ENCODE peak calls at places on chromosomes 7 and 10, in four cellular contexts. One of them, this sample, is unnamed.

GRCh38 chr7:119620769-119621168 is 652.2 kb upstream of the KCND2 start:
- DNase-seq in tibial artery: no peak
- DNase-seq in endothelial cell: no peak
- DNase-seq in ovary: no peak
- DNase-seq in this sample: no peak

GRCh38 chr10:34102237-34102673 is 712.8 kb downstream of the PARD3 start:
- DNase-seq in ovary: peak
- DNase-seq in endothelial cell: no peak
- DNase-seq in tibial artery: peak
- DNase-seq in this sample: no peak

GRCh38 chr10:70465832-70466231 is 12.7 kb upstream of the PALD1 start:
- DNase-seq in tibial artery: no peak
- DNase-seq in ovary: no peak
- DNase-seq in endothelial cell: no peak
- DNase-seq in this sample: no peak

GRCh38 chr10:91587710-91588638 is 44.9 kb downstream of the PPP1R3C start:
- DNase-seq in endothelial cell: no peak
- DNase-seq in tibial artery: peak
- DNase-seq in ovary: peak
- DNase-seq in this sample: no peak

GRCh38 chr7:27199820-27200760 is at the start of gene HOXA13:
- DNase-seq in ovary: no peak
- DNase-seq in tibial artery: no peak
- DNase-seq in endothelial cell: no peak
- DNase-seq in this sample: peak

GRCh38 chr7:76318488-76319353 is 16.2 kb downstream of the HSPB1 start:
- DNase-seq in ovary: peak
- DNase-seq in endothelial cell: peak
- DNase-seq in tibial artery: peak
- DNase-seq in this sample: peak

GRCh38 chr7:64046041-64046389 is 781 bp downstream of the ZNF727 start:
- DNase-seq in endothelial cell: no peak
- DNase-seq in ovary: no peak
- DNase-seq in tibial artery: no peak
- DNase-seq in this sample: no peak

GRCh38 chr10:4661572-4662255 is 164.3 kb upstream of the AKR1E2 start:
- DNase-seq in tibial artery: peak
- DNase-seq in ovary: peak
- DNase-seq in endothelial cell: no peak
- DNase-seq in this sample: no peak

DNA sequence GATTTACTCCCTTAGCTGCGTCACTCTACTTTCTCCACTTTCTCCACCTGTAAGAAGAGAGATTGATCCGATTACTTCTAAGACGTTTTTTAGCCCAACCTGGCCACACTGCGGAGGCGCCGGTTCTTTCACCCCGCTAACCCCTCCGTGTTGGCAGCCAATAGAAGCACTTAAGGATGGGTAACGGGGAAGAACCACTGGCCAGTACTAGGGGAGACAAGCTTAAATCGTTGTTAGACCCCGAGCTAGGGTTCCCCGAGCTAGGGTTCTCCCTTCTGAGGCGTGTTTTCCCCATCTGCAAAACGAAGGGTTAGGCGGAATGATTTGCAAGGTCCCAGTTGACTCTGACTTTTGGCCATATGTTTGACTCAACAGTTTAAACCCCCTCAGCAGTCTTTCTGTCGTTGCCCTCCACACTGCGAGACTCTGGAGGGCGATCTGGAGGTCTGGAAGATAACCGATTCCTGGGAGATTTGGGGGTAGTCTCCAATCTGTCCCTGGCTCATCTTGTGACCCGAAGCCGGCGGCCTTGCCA is 644 bp downstream of the UMAD1 start:
- DNase-seq in endothelial cell: peak
- DNase-seq in ovary: no peak
- DNase-seq in tibial artery: no peak
- DNase-seq in this sample: no peak
- TF ChIP-seq CTCF in endothelial cell: no peak
- TF ChIP-seq CTCF in ovary: no peak
- TF ChIP-seq CTCF in tibial artery: no peak
- TF ChIP-seq CTCF in this sample: no peak

GRCh38 chr7:94657771-94658693 is 2.1 kb upstream of the SGCE start:
- DNase-seq in tibial artery: peak
- DNase-seq in endothelial cell: peak
- DNase-seq in ovary: peak
- DNase-seq in this sample: peak
- TF ChIP-seq CTCF in tibial artery: no peak
- TF ChIP-seq CTCF in endothelial cell: no peak
- TF ChIP-seq CTCF in ovary: no peak
- TF ChIP-seq CTCF in this sample: no peak

GRCh38 chr7:146096994-146097393 is 19.6 kb upstream of the CNTNAP2 start:
- DNase-seq in tibial artery: no peak
- DNase-seq in ovary: no peak
- DNase-seq in endothelial cell: no peak
- DNase-seq in this sample: no peak
- TF ChIP-seq CTCF in tibial artery: no peak
- TF ChIP-seq CTCF in ovary: no peak
- TF ChIP-seq CTCF in endothelial cell: no peak
- TF ChIP-seq CTCF in this sample: no peak

DNA sequence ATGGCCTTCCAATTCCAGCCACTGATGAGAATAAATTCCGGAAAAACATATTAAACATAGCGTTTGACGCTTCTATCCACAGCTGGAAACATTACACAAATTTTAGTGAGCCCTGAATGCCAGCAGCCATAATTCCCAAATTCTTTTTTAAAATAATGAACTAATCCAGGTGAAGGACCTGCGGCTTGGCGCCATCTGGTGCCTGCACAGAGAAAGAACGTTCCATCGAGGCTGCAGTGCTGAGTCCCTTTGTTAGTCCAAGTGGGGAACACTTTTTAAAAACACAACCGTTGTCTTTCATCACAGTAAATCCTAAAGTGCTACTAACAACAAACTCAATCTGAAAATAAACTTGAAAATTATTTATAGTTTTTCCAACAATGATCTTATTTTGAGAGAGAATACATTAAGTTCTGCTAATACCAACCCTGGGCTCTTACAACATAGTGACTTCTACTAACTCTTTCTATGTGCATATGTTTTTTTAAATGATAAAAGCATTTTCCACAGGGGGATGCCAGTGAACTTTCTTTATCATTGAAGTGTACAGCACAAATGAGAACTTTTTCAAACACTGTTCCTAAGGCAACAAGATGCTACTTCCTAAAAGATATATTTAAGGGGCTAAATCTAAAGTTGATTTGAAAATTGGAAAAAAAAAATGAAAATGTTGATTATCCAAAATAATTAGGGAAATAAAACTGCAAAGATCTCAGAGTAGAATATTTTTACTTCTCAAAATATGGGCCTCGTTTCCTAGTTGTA is 166.9 kb upstream of the RNF32 start:
- DNase-seq in endothelial cell: peak
- DNase-seq in ovary: no peak
- DNase-seq in tibial artery: no peak
- DNase-seq in this sample: peak
- TF ChIP-seq CTCF in endothelial cell: peak
- TF ChIP-seq CTCF in ovary: no peak
- TF ChIP-seq CTCF in tibial artery: peak
- TF ChIP-seq CTCF in this sample: peak

GRCh38 chr7:154741131-154741530 is 261.8 kb downstream of the PAXIP1 start:
- DNase-seq in endothelial cell: no peak
- DNase-seq in ovary: no peak
- DNase-seq in tibial artery: no peak
- DNase-seq in this sample: no peak

GRCh38 chr7:154746551-154746950 is 256.4 kb downstream of the PAXIP1 start:
- DNase-seq in ovary: no peak
- DNase-seq in tibial artery: no peak
- DNase-seq in endothelial cell: no peak
- DNase-seq in this sample: no peak

GRCh38 chr7:154743211-154743610 is 259.7 kb downstream of the PAXIP1 start:
- DNase-seq in ovary: no peak
- DNase-seq in tibial artery: no peak
- DNase-seq in endothelial cell: no peak
- DNase-seq in this sample: no peak

GRCh38 chr7:154744861-154745258 is 258.1 kb downstream of the PAXIP1 start:
- DNase-seq in ovary: no peak
- DNase-seq in endothelial cell: no peak
- DNase-seq in tibial artery: no peak
- DNase-seq in this sample: no peak

DNA sequence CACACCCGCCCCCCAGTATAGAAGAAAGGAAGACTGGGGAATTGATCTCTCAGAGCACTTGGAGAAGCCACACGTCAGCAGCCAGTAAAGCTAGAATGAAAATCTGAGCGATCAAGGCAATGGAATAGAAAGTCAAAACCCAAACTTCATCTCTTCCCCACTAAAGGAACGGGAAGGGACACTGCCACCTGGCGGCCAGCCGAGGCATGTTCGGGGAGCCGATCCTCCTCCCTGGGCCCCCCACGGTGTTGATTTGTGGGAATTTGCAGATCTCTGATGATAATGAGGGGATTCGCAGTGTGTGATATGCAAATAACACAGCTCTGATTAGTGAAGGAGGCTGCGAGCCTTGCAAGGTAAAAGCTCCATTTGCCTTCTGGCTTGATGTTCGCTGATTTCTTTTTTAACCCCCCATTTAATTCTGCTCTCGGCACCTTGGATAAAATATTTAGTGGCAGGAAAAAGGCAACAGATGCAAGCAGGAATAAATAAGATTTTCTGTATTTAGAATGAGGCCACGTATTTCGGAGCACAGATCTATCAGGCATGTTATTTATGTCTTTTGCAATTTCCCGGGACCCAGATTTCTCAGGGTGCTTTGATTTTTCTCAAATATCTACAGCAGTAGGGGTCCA is 258.6 kb downstream of the PAXIP1 start:
- DNase-seq in tibial artery: no peak
- DNase-seq in ovary: no peak
- DNase-seq in endothelial cell: peak
- DNase-seq in this sample: peak
- TF ChIP-seq CTCF in tibial artery: no peak
- TF ChIP-seq CTCF in ovary: no peak
- TF ChIP-seq CTCF in endothelial cell: peak
- TF ChIP-seq CTCF in this sample: peak

DNA sequence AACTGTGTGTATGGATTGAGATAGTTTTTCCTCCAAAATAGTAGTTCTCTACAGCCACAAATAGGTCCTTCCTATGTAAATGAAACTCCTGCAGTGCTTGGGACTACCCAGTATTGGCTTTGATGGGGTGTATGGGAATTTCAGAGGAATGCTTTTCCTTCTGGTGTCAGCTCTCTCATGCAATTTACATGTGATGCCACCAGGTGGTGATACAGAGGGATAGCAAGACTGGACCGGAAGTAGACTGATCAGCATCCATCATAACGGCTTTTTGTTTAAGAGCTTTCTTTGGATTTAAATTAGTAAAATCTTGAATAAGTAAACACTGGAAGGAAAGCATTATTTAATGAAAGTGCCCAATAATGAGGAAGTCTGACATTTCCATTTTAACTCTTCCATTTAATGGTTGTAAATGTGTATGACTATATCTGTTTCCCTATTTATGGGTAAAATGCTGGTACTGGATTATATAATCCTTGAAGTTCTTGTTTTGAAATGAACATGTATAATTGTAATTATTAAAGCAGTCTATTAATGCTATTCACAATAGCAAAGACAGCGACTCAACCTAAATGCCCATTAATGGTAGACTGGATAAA is 22.7 kb downstream of the DYNC1I1 start:
- DNase-seq in tibial artery: no peak
- DNase-seq in endothelial cell: peak
- DNase-seq in ovary: no peak
- DNase-seq in this sample: peak
- TF ChIP-seq CTCF in tibial artery: peak
- TF ChIP-seq CTCF in endothelial cell: peak
- TF ChIP-seq CTCF in ovary: no peak
- TF ChIP-seq CTCF in this sample: peak

DNA sequence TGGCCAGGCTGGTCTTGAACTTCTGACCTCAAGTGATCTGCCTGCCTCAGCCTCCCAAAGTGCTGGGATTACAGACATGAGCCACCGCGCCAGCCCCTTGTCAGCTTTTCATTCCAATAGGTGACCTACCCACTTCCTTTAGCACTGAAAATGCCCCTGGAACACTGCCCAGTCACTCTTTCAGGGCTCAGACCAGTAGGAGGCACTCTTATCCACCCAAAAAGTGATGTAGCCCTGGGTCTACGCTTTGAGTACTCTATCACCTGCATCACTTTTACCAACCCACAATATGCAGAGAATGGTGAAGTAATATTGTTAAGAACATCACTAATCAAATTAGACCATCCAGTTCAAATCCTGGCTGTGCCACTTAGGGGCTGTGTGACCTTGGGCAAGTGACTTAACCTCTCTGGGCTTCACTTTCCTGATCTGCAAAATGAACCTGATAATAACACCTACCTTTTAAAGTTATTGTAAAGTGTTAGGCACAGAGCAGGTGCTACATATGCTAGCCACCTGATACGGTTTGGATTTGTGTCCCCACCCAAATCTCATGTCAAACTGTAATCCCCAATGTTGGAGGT is 5.2 kb downstream of the CALN1 start:
- DNase-seq in ovary: no peak
- DNase-seq in tibial artery: no peak
- DNase-seq in endothelial cell: no peak
- DNase-seq in this sample: no peak
- TF ChIP-seq CTCF in ovary: no peak
- TF ChIP-seq CTCF in tibial artery: no peak
- TF ChIP-seq CTCF in endothelial cell: no peak
- TF ChIP-seq CTCF in this sample: no peak